ENCODE peak calls at places on chromosomes 6 and 20, in six cellular contexts. One of them, this sample, is unnamed.

GRCh38 chr6:167825059-167825758 is 1.5 kb upstream of the AFDN start:
- DNase-seq in astrocyte of the cerebellum: no peak
- DNase-seq in spleen: no peak
- DNase-seq in hepatocyte: peak
- DNase-seq in bronchial epithelial cell: no peak
- DNase-seq in RWPE1: no peak
- DNase-seq in this sample: no peak

GRCh38 chr6:84074988-84075781 is 41.6 kb downstream of the MRAP2 start:
- DNase-seq in astrocyte of the cerebellum: no peak
- DNase-seq in spleen: no peak
- DNase-seq in hepatocyte: peak
- DNase-seq in bronchial epithelial cell: peak
- DNase-seq in RWPE1: no peak
- DNase-seq in this sample: no peak

GRCh38 chr6:28311139-28311823 is 24.7 kb downstream of the ZSCAN31 start:
- DNase-seq in astrocyte of the cerebellum: no peak
- DNase-seq in spleen: no peak
- DNase-seq in hepatocyte: no peak
- DNase-seq in bronchial epithelial cell: no peak
- DNase-seq in RWPE1: no peak
- DNase-seq in this sample: no peak

GRCh38 chr6:28866342-28867077 is 57.3 kb downstream of the TRIM27 start:
- DNase-seq in astrocyte of the cerebellum: no peak
- DNase-seq in spleen: peak
- DNase-seq in hepatocyte: peak
- DNase-seq in bronchial epithelial cell: peak
- DNase-seq in RWPE1: no peak
- DNase-seq in this sample: no peak

GRCh38 chr6:15132854-15133670 is 112.8 kb upstream of the JARID2 start:
- DNase-seq in astrocyte of the cerebellum: peak
- DNase-seq in spleen: no peak
- DNase-seq in hepatocyte: peak
- DNase-seq in bronchial epithelial cell: peak
- DNase-seq in RWPE1: peak
- DNase-seq in this sample: no peak

GRCh38 chr20:32231847-32232246 is 24.2 kb downstream of the POFUT1 start:
- DNase-seq in astrocyte of the cerebellum: no peak
- DNase-seq in spleen: no peak
- DNase-seq in hepatocyte: peak
- DNase-seq in bronchial epithelial cell: no peak
- DNase-seq in RWPE1: no peak
- DNase-seq in this sample: no peak

GRCh38 chr6:43278524-43279078 is 19.5 kb upstream of the SLC22A7 start:
- DNase-seq in astrocyte of the cerebellum: no peak
- DNase-seq in spleen: no peak
- DNase-seq in hepatocyte: no peak
- DNase-seq in bronchial epithelial cell: peak
- DNase-seq in RWPE1: peak
- DNase-seq in this sample: no peak

GRCh38 chr20:38680492-38681118 is 43.7 kb upstream of the SLC32A1 start:
- DNase-seq in astrocyte of the cerebellum: peak
- DNase-seq in spleen: no peak
- DNase-seq in hepatocyte: peak
- DNase-seq in bronchial epithelial cell: peak
- DNase-seq in RWPE1: peak
- DNase-seq in this sample: no peak

GRCh38 chr6:5728726-5729434 is 277.8 kb downstream of the NRN1 start:
- DNase-seq in astrocyte of the cerebellum: no peak
- DNase-seq in spleen: no peak
- DNase-seq in hepatocyte: no peak
- DNase-seq in bronchial epithelial cell: peak
- DNase-seq in RWPE1: peak
- DNase-seq in this sample: no peak

GRCh38 chr6:162907876-162908481 is 180.2 kb downstream of the PACRG start:
- DNase-seq in astrocyte of the cerebellum: no peak
- DNase-seq in spleen: no peak
- DNase-seq in hepatocyte: no peak
- DNase-seq in bronchial epithelial cell: peak
- DNase-seq in RWPE1: no peak
- DNase-seq in this sample: peak

GRCh38 chr6:105793132-105793531 is 293.0 kb upstream of the PRDM1 start:
- DNase-seq in astrocyte of the cerebellum: no peak
- DNase-seq in spleen: no peak
- DNase-seq in hepatocyte: no peak
- DNase-seq in bronchial epithelial cell: no peak
- DNase-seq in RWPE1: no peak
- DNase-seq in this sample: no peak

GRCh38 chr20:25540273-25540672 is 45.1 kb downstream of the NINL start:
- DNase-seq in astrocyte of the cerebellum: no peak
- DNase-seq in spleen: no peak
- DNase-seq in hepatocyte: no peak
- DNase-seq in bronchial epithelial cell: peak
- DNase-seq in RWPE1: peak
- DNase-seq in this sample: no peak

GRCh38 chr6:157162756-157163433 is 160.4 kb downstream of the TMEM242 start:
- DNase-seq in astrocyte of the cerebellum: no peak
- DNase-seq in spleen: no peak
- DNase-seq in hepatocyte: no peak
- DNase-seq in bronchial epithelial cell: no peak
- DNase-seq in RWPE1: no peak
- DNase-seq in this sample: no peak

GRCh38 chr6:31572041-31572911 is at the start of gene LTA:
- DNase-seq in astrocyte of the cerebellum: no peak
- DNase-seq in spleen: peak
- DNase-seq in hepatocyte: no peak
- DNase-seq in bronchial epithelial cell: no peak
- DNase-seq in RWPE1: no peak
- DNase-seq in this sample: no peak

GRCh38 chr6:88730602-88731001 is 232.8 kb downstream of the RNGTT start:
- DNase-seq in astrocyte of the cerebellum: peak
- DNase-seq in spleen: no peak
- DNase-seq in hepatocyte: no peak
- DNase-seq in bronchial epithelial cell: peak
- DNase-seq in RWPE1: peak
- DNase-seq in this sample: no peak

GRCh38 chr6:170034294-170034693 is 256.6 kb downstream of the DLL1 start:
- DNase-seq in astrocyte of the cerebellum: no peak
- DNase-seq in spleen: peak
- DNase-seq in hepatocyte: no peak
- DNase-seq in bronchial epithelial cell: no peak
- DNase-seq in RWPE1: no peak
- DNase-seq in this sample: no peak

DNA sequence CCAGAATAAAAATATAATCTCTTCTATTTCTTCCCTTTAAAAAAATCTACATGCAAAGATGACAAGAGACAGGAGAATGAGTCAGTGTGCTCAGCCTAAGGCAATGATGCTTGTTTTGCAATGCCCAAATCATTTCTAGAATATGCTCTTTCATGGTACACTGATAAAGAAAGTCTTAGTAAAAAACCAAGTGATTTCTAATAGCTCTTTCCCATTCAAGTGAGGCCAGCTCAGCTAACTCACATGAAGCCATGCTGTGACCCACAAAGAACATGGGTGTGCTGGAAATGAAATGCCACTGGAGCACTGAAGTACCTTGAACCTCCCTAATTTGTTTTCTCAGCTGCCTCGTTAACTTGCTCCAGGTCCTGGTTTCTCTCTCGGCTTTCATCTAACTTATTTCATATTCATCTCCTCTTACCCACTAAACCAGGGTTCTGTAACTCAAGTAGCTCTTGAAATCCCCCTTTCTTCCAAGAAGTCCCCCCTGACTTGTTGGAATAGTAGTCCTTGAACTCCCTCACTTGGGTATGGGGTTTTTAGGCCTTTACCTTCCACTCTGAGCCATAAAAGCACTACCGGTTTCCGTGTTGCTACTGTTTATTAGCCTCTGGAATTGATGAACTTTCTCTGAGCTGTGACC is 92.7 kb downstream of the IRF4 start:
- DNase-seq in astrocyte of the cerebellum: no peak
- DNase-seq in spleen: no peak
- DNase-seq in hepatocyte: no peak
- DNase-seq in bronchial epithelial cell: peak
- DNase-seq in RWPE1: no peak
- DNase-seq in this sample: peak
- TF ChIP-seq CTCF in astrocyte of the cerebellum: no peak
- TF ChIP-seq CTCF in spleen: no peak
- TF ChIP-seq CTCF in hepatocyte: no peak
- TF ChIP-seq CTCF in bronchial epithelial cell: no peak
- TF ChIP-seq CTCF in RWPE1: no peak
- TF ChIP-seq CTCF in this sample: no peak

DNA sequence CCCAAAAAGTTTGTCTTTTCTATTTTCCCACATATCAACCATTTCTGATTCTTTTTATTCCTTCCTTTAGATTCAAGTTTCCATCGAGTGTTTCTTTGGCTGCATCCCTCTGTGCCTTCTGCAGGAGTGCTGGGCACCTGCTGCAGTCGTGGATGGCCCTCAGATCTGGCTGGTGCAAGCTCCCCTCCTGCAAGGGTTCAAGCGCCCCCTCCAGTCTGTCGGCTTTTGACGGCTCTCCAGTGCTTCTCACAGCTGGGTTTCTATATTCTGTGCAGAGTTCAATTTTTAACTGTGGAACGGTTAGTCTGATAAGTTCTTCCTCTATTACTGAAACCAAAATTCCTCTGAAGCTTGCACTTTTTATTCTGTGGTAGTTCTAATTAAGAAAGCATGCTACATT is 132.1 kb downstream of the HUS1B start:
- DNase-seq in astrocyte of the cerebellum: no peak
- DNase-seq in spleen: no peak
- DNase-seq in hepatocyte: no peak
- DNase-seq in bronchial epithelial cell: no peak
- DNase-seq in RWPE1: no peak
- DNase-seq in this sample: no peak
- TF ChIP-seq CTCF in astrocyte of the cerebellum: no peak
- TF ChIP-seq CTCF in spleen: no peak
- TF ChIP-seq CTCF in hepatocyte: no peak
- TF ChIP-seq CTCF in bronchial epithelial cell: no peak
- TF ChIP-seq CTCF in RWPE1: no peak
- TF ChIP-seq CTCF in this sample: no peak

GRCh38 chr6:108968746-108969316 is 120.6 kb downstream of the ARMC2 start:
- DNase-seq in astrocyte of the cerebellum: no peak
- DNase-seq in spleen: no peak
- DNase-seq in hepatocyte: no peak
- DNase-seq in bronchial epithelial cell: no peak
- DNase-seq in RWPE1: no peak
- DNase-seq in this sample: no peak

GRCh38 chr6:108966855-108967755 is 118.9 kb downstream of the ARMC2 start:
- DNase-seq in astrocyte of the cerebellum: no peak
- DNase-seq in spleen: peak
- DNase-seq in hepatocyte: peak
- DNase-seq in bronchial epithelial cell: peak
- DNase-seq in RWPE1: peak
- DNase-seq in this sample: no peak

GRCh38 chr6:108968325-108968724 is 120.1 kb downstream of the ARMC2 start:
- DNase-seq in astrocyte of the cerebellum: no peak
- DNase-seq in spleen: no peak
- DNase-seq in hepatocyte: no peak
- DNase-seq in bronchial epithelial cell: no peak
- DNase-seq in RWPE1: no peak
- DNase-seq in this sample: no peak

GRCh38 chr6:108969776-108970175 is 121.6 kb downstream of the ARMC2 start:
- DNase-seq in astrocyte of the cerebellum: no peak
- DNase-seq in spleen: no peak
- DNase-seq in hepatocyte: no peak
- DNase-seq in bronchial epithelial cell: peak
- DNase-seq in RWPE1: no peak
- DNase-seq in this sample: no peak

GRCh38 chr6:108966236-108966635 is 118.0 kb downstream of the ARMC2 start:
- DNase-seq in astrocyte of the cerebellum: no peak
- DNase-seq in spleen: no peak
- DNase-seq in hepatocyte: no peak
- DNase-seq in bronchial epithelial cell: no peak
- DNase-seq in RWPE1: no peak
- DNase-seq in this sample: no peak
- TF ChIP-seq CTCF in astrocyte of the cerebellum: no peak
- TF ChIP-seq CTCF in spleen: no peak
- TF ChIP-seq CTCF in hepatocyte: no peak
- TF ChIP-seq CTCF in bronchial epithelial cell: no peak
- TF ChIP-seq CTCF in RWPE1: no peak
- TF ChIP-seq CTCF in this sample: no peak

DNA sequence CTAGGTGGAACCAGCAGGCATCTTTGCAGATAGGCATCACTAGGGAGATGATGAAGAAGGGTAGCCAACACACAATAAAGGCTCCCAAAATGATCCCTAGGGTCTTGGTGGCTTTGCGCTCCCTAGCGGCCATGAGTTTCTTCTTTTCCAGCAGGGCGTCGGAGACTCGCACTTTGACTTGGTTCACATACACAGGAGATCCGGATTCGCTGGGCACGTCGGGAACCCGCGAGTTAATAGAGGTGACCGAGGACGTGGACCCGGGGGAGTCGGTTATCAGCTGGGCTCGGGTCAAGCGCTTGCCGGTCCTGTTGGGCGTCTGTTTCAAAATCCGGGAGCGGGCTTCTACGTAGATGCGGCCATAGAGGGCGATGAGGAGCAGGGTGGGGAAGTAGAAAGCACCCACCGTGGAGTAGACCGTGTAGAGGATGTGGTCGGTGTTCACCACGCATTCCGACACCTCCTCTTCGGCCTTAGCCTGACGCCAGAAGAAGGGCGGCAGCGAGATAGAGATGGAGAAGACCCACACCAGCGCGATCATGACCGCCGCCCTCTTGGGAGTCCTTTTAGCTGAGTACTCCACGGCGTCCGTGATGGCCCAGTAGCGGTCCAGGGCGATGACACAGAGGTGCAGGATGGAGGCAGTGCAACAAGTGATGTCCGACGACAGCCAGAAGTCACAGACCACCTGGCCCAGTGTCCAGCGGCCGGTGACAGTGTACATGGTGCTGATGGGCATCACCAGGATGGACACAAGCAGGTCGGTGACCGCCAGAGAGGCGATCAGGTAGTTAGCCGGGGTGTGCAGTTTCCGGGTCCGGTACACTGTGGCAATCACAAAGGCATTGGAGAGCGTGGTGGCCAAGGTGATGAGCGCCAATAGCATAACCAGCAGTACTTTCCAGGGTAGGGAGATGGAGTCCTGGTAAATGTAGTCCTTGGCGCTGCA is 658 bp downstream of the HTR1B start:
- DNase-seq in astrocyte of the cerebellum: no peak
- DNase-seq in spleen: no peak
- DNase-seq in hepatocyte: peak
- DNase-seq in bronchial epithelial cell: no peak
- DNase-seq in RWPE1: no peak
- DNase-seq in this sample: no peak
- TF ChIP-seq CTCF in astrocyte of the cerebellum: peak
- TF ChIP-seq CTCF in spleen: no peak
- TF ChIP-seq CTCF in hepatocyte: peak
- TF ChIP-seq CTCF in bronchial epithelial cell: peak
- TF ChIP-seq CTCF in RWPE1: peak
- TF ChIP-seq CTCF in this sample: no peak

This sample was measured in AG09319.